ENCODE peak calls at places on chromosomes 7 and 10, in five cellular contexts. Y is GM23248, O is neural progenitor cell, I is mammary epithelial cell, R is HCT116. B is an unnamed sample.

GRCh38 chr10:50645241-50645640 is 21.5 kb upstream of the SGMS1 start:
- DNase-seq in Y (no peak), O (no peak), I (no peak), R (no peak), B (no peak)

GRCh38 chr7:139958599-139959380 is 104.0 kb downstream of the PARP12 start:
- DNase-seq in Y (no peak), O (no peak), I (no peak), R (no peak), B (no peak)

GRCh38 chr10:114685456-114685855 is 27.4 kb upstream of the ABLIM1 start:
- DNase-seq in Y (no peak), O (no peak), I (no peak), R (no peak), B (no peak)

GRCh38 chr10:27792191-27792590 is 46.6 kb upstream of the MKX start:
- DNase-seq in Y (peak), O (no peak), I (no peak), R (no peak), B (no peak)

GRCh38 chr7:51009716-51010496 is 227.2 kb upstream of the GRB10 start:
- DNase-seq in Y (peak), O (no peak), I (peak), R (no peak), B (no peak)

GRCh38 chr7:94649313-94649924 is 6.5 kb downstream of the SGCE start:
- DNase-seq in Y (no peak), O (no peak), I (peak), R (no peak), B (peak)

GRCh38 chr10:131676971-131677421 is 223.8 kb upstream of the PPP2R2D start:
- DNase-seq in Y (no peak), O (peak), I (no peak), R (no peak), B (peak)

GRCh38 chr10:47038881-47039557 is 127.8 kb downstream of the PTPN20 start:
- DNase-seq in Y (no peak), O (peak), I (no peak), R (no peak), B (no peak)

GRCh38 chr10:103350175-103350521 is 792 bp downstream of the PCGF6 start:
- DNase-seq in Y (no peak), O (no peak), I (no peak), R (no peak), B (no peak)

GRCh38 chr10:103355906-103356599 is 5.1 kb upstream of the PCGF6 start:
- DNase-seq in Y (no peak), O (no peak), I (no peak), R (no peak), B (no peak)

GRCh38 chr10:103350522-103351260 is at the start of gene PCGF6:
- DNase-seq in Y (peak), O (peak), I (peak), R (peak), B (peak)

DNA sequence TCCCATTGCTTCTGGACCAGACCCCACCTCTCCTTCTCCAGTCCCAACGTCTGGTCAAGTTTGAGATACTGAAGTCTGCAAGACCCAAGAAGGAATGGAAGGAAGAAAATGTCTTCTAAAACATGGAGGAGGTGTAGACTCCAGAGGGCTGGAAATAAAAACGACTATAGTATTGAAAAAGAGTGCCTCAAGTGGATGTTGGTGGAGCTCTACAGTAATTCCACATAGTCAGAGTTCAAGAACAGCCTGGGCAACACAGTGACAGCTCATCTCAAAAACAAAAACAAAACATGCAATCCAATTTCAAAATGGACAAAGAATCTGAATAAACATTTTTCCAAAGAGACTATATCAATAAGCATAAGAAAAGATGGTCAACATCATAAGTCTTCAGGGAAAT is 2.3 kb upstream of the PCGF6 start:
- DNase-seq in Y (peak), O (no peak), I (no peak), R (no peak), B (peak)
- H2AFZ ChIP-seq in Y (no peak), O (no peak), I (no peak), R (peak), B (no peak)

DNA sequence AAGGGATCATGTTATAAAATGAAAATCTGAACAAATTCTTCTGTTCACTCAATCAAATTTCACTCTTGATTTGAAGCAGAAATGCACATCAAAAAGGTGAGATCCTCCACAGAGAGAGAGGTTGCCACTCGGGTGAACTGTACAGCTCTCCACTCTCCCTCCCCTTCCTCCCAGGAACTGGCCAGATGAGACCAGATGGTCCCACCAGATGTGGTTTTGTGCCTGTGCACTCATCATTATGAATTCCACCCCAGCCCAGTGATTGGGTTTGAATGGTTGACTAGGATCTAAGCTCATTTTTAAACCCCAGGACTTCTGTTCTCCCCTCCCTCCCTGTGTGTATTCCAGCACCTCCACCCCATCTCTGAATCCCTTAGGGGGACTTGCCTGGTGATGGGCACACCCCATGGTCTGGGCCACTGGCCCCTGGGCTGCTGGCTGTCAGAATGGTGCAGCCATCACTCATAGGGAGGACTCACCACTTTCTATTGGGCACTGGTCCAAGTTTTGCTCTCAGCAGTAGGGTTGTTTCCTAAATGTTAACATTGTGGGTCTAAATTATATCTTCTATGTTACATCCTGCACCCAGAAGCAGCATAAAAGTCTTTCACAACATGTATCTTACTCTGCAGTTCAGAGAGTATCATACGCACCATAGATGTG is 393.1 kb downstream of the TNS3 start:
- DNase-seq in Y (no peak), O (no peak), I (no peak), R (no peak), B (no peak)
- H2AFZ ChIP-seq in Y (no peak), O (no peak), I (no peak), R (no peak), B (no peak)

GRCh38 chr10:74543276-74543675 is 283.1 kb upstream of the KAT6B start:
- DNase-seq in Y (peak), O (no peak), I (no peak), R (no peak), B (no peak)

GRCh38 chr10:74542077-74542476 is 284.3 kb upstream of the KAT6B start:
- DNase-seq in Y (peak), O (no peak), I (peak), R (no peak), B (no peak)

GRCh38 chr10:74541375-74541774 is 285.0 kb upstream of the KAT6B start:
- DNase-seq in Y (no peak), O (no peak), I (no peak), R (no peak), B (no peak)

GRCh38 chr10:74548676-74549075 is 277.7 kb upstream of the KAT6B start:
- DNase-seq in Y (no peak), O (no peak), I (no peak), R (no peak), B (no peak)

DNA sequence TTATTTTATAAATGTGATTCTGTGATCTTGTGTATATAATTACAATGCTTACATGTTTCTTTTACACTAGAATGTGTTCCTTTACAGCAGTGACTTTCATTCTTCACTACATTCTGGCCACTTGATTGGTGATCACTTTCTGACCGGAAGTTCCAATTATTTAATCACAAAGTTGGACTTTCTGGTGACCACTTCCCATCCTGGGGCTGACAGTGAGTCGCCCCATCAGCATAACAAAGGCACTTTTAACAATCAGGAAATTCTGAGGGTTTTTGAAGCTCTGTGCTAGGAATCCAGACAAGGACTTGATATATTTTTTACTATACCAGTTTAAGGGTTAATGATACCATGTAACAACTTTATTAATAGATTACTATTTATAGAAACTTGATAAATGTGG is 282.3 kb upstream of the KAT6B start:
- DNase-seq in Y (peak), O (no peak), I (peak), R (no peak), B (peak)
- H2AFZ ChIP-seq in Y (peak), O (no peak), I (no peak), R (no peak), B (no peak)

DNA sequence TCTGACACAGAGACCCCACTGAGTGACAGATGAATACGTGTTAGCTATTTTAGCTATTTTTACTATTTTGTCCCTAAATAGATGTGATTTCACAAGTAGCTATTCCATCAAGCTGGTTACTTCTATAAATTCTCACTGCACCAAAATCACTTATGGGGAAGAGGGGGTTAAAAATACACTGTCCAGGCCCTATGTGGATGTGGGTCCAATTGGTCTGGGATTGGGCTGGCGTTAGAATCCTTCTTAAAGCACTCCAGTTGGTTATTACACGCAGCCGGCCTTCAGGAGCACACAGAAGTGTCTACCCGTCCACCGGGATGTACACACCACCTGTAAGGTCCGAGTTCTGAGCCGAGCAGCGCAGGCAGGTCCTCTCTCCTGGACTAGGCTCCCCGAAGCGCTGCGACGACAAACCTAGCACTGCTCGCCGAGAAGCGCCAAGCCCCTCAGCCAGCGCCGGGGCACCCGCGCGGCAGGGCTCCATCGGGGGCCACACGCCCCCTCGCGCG is 222.3 kb upstream of the MKLN1 start:
- DNase-seq in Y (peak), O (no peak), I (no peak), R (no peak), B (peak)
- H2AFZ ChIP-seq in Y (no peak), O (peak), I (peak), R (no peak), B (peak)

GRCh38 chr7:77979219-77979618 is 180.6 kb downstream of the PHTF2 start:
- DNase-seq in Y (no peak), O (no peak), I (no peak), R (no peak), B (no peak)
- H2AFZ ChIP-seq in Y (no peak), O (peak), I (no peak), R (no peak), B (peak)

GRCh38 chr10:64416011-64416410 is 894.8 kb downstream of the REEP3 start:
- DNase-seq in Y (no peak), O (no peak), I (no peak), R (no peak), B (no peak)
- H2AFZ ChIP-seq in Y (no peak), O (no peak), I (no peak), R (no peak), B (no peak)

DNA sequence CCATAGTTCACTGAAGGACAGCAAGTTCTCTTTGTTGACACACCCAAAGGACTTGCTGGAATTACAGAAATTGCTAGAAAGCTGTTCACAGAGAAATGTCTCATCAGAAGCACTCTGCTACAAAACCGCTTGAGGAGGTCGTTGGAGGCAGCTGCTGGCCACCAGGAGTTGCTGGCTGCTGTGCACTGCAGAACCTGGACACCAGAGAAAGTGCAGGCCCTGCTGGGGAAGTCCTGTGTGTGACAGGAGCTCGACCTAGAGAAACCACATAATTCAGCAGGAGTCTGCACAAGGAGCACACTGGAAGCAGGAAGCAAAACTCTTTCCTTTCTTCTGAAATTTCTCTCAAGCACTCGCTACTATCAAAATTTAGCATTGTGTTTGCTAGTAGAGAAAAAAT is 461.5 kb upstream of the GHITM start:
- DNase-seq in Y (no peak), O (no peak), I (no peak), R (no peak), B (no peak)
- H2AFZ ChIP-seq in Y (no peak), O (no peak), I (no peak), R (no peak), B (no peak)

DNA sequence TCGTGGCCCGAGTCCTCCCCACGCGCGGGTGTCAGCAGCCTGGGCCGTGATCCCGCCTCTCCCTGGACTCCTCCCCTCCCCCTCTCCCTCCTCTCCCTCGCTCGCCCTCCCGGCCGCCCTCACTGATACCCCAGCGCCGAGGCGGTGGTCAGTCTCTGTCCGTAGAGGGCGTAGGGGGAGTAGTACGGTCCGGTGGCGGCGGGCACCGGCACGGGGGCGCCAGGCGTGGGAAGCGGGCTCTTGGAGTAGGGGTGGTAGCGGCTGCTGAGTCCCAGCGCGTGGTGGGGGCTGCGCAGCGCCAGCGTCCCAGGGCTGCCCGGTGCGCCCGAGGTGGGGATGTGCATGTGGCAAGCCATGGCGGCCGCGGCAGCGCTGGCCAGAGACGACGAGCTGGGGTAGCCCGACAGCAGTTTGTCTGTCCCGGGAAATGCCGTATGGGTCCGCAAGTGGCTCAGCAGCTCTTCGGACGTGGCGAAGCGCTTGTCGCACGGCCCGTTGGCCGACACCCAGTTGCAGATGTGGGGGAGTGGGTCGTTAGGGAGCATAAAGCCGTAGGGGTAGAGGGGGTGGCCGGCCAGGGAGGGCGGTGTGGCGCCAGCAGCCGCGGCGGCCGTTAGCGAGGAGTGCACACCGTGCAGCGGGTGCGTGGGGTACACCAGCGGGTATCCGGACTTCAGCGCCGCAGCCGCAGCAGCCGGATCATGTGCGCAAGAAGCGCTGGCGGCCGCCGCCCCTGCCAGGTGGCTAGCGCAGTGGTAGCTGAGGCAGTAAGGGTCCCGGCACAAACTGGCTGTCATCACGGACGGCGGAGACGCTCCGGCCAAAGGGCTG is 2.7 kb downstream of the ZNF503 start:
- DNase-seq in Y (peak), O (peak), I (peak), R (no peak), B (peak)
- H2AFZ ChIP-seq in Y (no peak), O (no peak), I (peak), R (no peak), B (peak)

DNA sequence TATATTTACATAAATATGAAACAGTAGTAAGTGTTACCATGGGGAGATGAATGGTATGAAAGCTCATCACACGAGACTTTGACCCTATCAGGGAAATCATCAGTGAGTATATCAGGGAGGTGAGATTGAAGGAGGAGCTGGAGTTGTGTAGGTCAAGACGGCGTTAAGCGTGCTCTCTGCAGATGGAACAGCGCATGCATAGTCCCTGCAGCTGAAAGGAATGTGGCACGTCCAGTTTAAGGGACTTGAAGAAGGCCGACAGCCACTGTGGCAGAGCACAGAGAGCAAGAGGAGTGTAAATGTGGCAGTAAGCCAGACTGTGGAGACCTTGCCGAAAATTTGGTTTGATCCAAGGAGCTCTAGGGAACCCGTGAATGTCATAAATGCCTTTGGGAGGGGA is 38.9 kb downstream of the POU6F2 start:
- DNase-seq in Y (no peak), O (no peak), I (no peak), R (no peak), B (no peak)
- H2AFZ ChIP-seq in Y (no peak), O (no peak), I (no peak), R (no peak), B (no peak)

GRCh38 chr10:33459597-33459996 is 125.1 kb upstream of the NRP1 start:
- DNase-seq in Y (peak), O (no peak), I (peak), R (no peak), B (no peak)
- H2AFZ ChIP-seq in Y (no peak), O (no peak), I (no peak), R (no peak), B (no peak)